ENCODE peak calls at places on chromosomes 16 and 17, in five cellular contexts. One of them, this sample, is unnamed.

GRCh38 chr16:69187387-69187890 is 475 bp downstream of the SNTB2 start:
- DNase-seq in activated naive CD4-positive, alpha-beta T cell: peak; percentile 34
- DNase-seq in fibroblast of pulmonary artery: peak; percentile 38
- DNase-seq in NCI-H1092: no peak
- DNase-seq in adipocyte: peak; percentile 74
- DNase-seq in this sample: no peak

GRCh38 chr17:37064166-37064565 is 115.4 kb downstream of the AATF start:
- DNase-seq in fibroblast of pulmonary artery: no peak
- DNase-seq in adipocyte: no peak
- DNase-seq in activated naive CD4-positive, alpha-beta T cell: no peak
- DNase-seq in NCI-H1092: no peak
- DNase-seq in this sample: no peak

GRCh38 chr16:21713549-21714368 is 50.0 kb downstream of the OTOA start:
- DNase-seq in adipocyte: no peak
- DNase-seq in NCI-H1092: no peak
- DNase-seq in activated naive CD4-positive, alpha-beta T cell: no peak
- DNase-seq in fibroblast of pulmonary artery: no peak
- DNase-seq in this sample: no peak

GRCh38 chr16:75317101-75317522 is 65.7 kb upstream of the BCAR1 start:
- DNase-seq in adipocyte: no peak
- DNase-seq in fibroblast of pulmonary artery: peak; percentile 91
- DNase-seq in activated naive CD4-positive, alpha-beta T cell: no peak
- DNase-seq in NCI-H1092: no peak
- DNase-seq in this sample: no peak

GRCh38 chr16:1890701-1891035 is 18.7 kb upstream of the MEIOB start:
- DNase-seq in fibroblast of pulmonary artery: no peak
- DNase-seq in activated naive CD4-positive, alpha-beta T cell: no peak
- DNase-seq in NCI-H1092: peak; percentile 43
- DNase-seq in adipocyte: no peak
- DNase-seq in this sample: no peak

GRCh38 chr17:35238817-35239216 is 4.1 kb upstream of the SLFN5 start:
- DNase-seq in NCI-H1092: no peak
- DNase-seq in fibroblast of pulmonary artery: peak; percentile 31
- DNase-seq in activated naive CD4-positive, alpha-beta T cell: no peak
- DNase-seq in adipocyte: peak; percentile 43
- DNase-seq in this sample: no peak

GRCh38 chr16:73565263-73565662 is 517.3 kb upstream of the ZFHX3 start:
- DNase-seq in adipocyte: no peak
- DNase-seq in NCI-H1092: peak; percentile 2
- DNase-seq in activated naive CD4-positive, alpha-beta T cell: no peak
- DNase-seq in fibroblast of pulmonary artery: no peak
- DNase-seq in this sample: no peak

GRCh38 chr16:73152731-73153130 is 104.8 kb upstream of the ZFHX3 start:
- DNase-seq in fibroblast of pulmonary artery: no peak
- DNase-seq in activated naive CD4-positive, alpha-beta T cell: no peak
- DNase-seq in adipocyte: no peak
- DNase-seq in NCI-H1092: no peak
- DNase-seq in this sample: no peak

GRCh38 chr17:46976626-46977270 is 2.3 kb downstream of the RPRML start:
- DNase-seq in activated naive CD4-positive, alpha-beta T cell: no peak
- DNase-seq in fibroblast of pulmonary artery: no peak
- DNase-seq in adipocyte: no peak
- DNase-seq in NCI-H1092: no peak
- DNase-seq in this sample: no peak

GRCh38 chr17:71494456-71494855 is 626.4 kb upstream of the SOX9 start:
- DNase-seq in adipocyte: peak; percentile 34
- DNase-seq in activated naive CD4-positive, alpha-beta T cell: no peak
- DNase-seq in NCI-H1092: no peak
- DNase-seq in fibroblast of pulmonary artery: peak; percentile 14
- DNase-seq in this sample: no peak

GRCh38 chr16:3161235-3162018 is 26.6 kb upstream of the OR1F1 start:
- DNase-seq in NCI-H1092: no peak
- DNase-seq in adipocyte: no peak
- DNase-seq in activated naive CD4-positive, alpha-beta T cell: no peak
- DNase-seq in fibroblast of pulmonary artery: no peak
- DNase-seq in this sample: no peak

GRCh38 chr17:12730421-12730820 is 58.9 kb upstream of the ARHGAP44 start:
- DNase-seq in activated naive CD4-positive, alpha-beta T cell: no peak
- DNase-seq in NCI-H1092: no peak
- DNase-seq in adipocyte: no peak
- DNase-seq in fibroblast of pulmonary artery: no peak
- DNase-seq in this sample: no peak